ENCODE peak calls at places on chromosome 16, in four cellular contexts. One of them, this sample, is unnamed.

GRCh38 chr16:64950262-64950661 is 171.6 kb downstream of the CDH11 start:
- DNase-seq in H1: no peak
- DNase-seq in HepG2: no peak
- DNase-seq in GM12878: no peak
- DNase-seq in this sample: no peak

GRCh38 chr16:27430923-27431484 is 29.0 kb downstream of the IL21R start:
- DNase-seq in GM12878: no peak
- DNase-seq in H1: no peak
- DNase-seq in HepG2: no peak
- DNase-seq in this sample: no peak

GRCh38 chr16:84143784-84144199 is 1.2 kb downstream of the HSDL1 start:
- DNase-seq in H1: no peak
- DNase-seq in HepG2: no peak
- DNase-seq in GM12878: no peak
- DNase-seq in this sample: no peak

GRCh38 chr16:64167851-64168770 is 953.8 kb downstream of the CDH11 start:
- DNase-seq in HepG2: no peak
- DNase-seq in H1: no peak
- DNase-seq in GM12878: no peak
- DNase-seq in this sample: no peak

GRCh38 chr16:5838071-5838470 is 740.5 kb upstream of the EEF2KMT start:
- DNase-seq in HepG2: no peak
- DNase-seq in H1: no peak
- DNase-seq in GM12878: no peak
- DNase-seq in this sample: no peak

GRCh38 chr16:79767597-79768280 is 167.2 kb upstream of the MAF start:
- DNase-seq in HepG2: peak; percentile 40
- DNase-seq in GM12878: no peak
- DNase-seq in H1: no peak
- DNase-seq in this sample: no peak

GRCh38 chr16:65975049-65975708 is 391.3 kb upstream of the CDH5 start:
- DNase-seq in HepG2: no peak
- DNase-seq in GM12878: no peak
- DNase-seq in H1: no peak
- DNase-seq in this sample: no peak

GRCh38 chr16:12245088-12245922 is 268.8 kb downstream of the SNX29 start:
- DNase-seq in H1: no peak
- DNase-seq in HepG2: no peak
- DNase-seq in GM12878: no peak
- DNase-seq in this sample: no peak

GRCh38 chr16:8931864-8932263 is 31.8 kb downstream of the USP7 start:
- DNase-seq in HepG2: peak; percentile 48
- DNase-seq in GM12878: no peak
- DNase-seq in H1: no peak
- DNase-seq in this sample: peak; percentile 39

GRCh38 chr16:4795181-4795827 is at the start of gene SMIM22:
- DNase-seq in H1: no peak
- DNase-seq in HepG2: no peak
- DNase-seq in GM12878: no peak
- DNase-seq in this sample: no peak

GRCh38 chr16:20849587-20850390 is 43.5 kb downstream of the REXO5 start:
- DNase-seq in GM12878: no peak
- DNase-seq in H1: no peak
- DNase-seq in HepG2: peak; percentile 68
- DNase-seq in this sample: peak; percentile 64

GRCh38 chr16:25124503-25124902 is 13.0 kb downstream of the LCMT1 start:
- DNase-seq in HepG2: no peak
- DNase-seq in GM12878: no peak
- DNase-seq in H1: no peak
- DNase-seq in this sample: no peak

GRCh38 chr16:4415538-4416199 is 727 bp downstream of the CORO7 start:
- DNase-seq in HepG2: peak; percentile 16
- DNase-seq in GM12878: no peak
- DNase-seq in H1: no peak
- DNase-seq in this sample: peak; percentile 37

GRCh38 chr16:28205117-28205899 is 6.5 kb downstream of the XPO6 start:
- DNase-seq in HepG2: no peak
- DNase-seq in GM12878: no peak
- DNase-seq in H1: no peak
- DNase-seq in this sample: no peak

GRCh38 chr16:2770057-2770780 is 6.9 kb downstream of the ELOB start:
- DNase-seq in GM12878: no peak
- DNase-seq in H1: no peak
- DNase-seq in HepG2: no peak
- DNase-seq in this sample: no peak

GRCh38 chr16:87924041-87924851 is 12.1 kb downstream of the CA5A start:
- DNase-seq in GM12878: peak; percentile 16
- DNase-seq in HepG2: no peak
- DNase-seq in H1: no peak
- DNase-seq in this sample: no peak

GRCh38 chr16:56355221-56355620 is 70.1 kb downstream of the AMFR start:
- DNase-seq in H1: no peak
- DNase-seq in HepG2: no peak
- DNase-seq in GM12878: no peak
- DNase-seq in this sample: no peak

GRCh38 chr16:83513006-83513755 is 294.6 kb upstream of the HSBP1 start:
- DNase-seq in H1: no peak
- DNase-seq in GM12878: no peak
- DNase-seq in HepG2: no peak
- DNase-seq in this sample: no peak

GRCh38 chr16:86986809-86987487 is 330.2 kb downstream of the C16orf95 start:
- DNase-seq in HepG2: no peak
- DNase-seq in GM12878: no peak
- DNase-seq in H1: no peak
- DNase-seq in this sample: no peak

GRCh38 chr16:85187886-85188285 is 75.6 kb upstream of the CIBAR2 start:
- DNase-seq in H1: no peak
- DNase-seq in HepG2: no peak
- DNase-seq in GM12878: no peak
- DNase-seq in this sample: no peak

GRCh38 chr16:20865420-20866126 is 34.6 kb downstream of the DCUN1D3 start:
- DNase-seq in HepG2: no peak
- DNase-seq in GM12878: peak; percentile 64
- DNase-seq in H1: no peak
- DNase-seq in this sample: no peak

GRCh38 chr16:48608452-48608851 is 1.5 kb downstream of the N4BP1 start:
- DNase-seq in GM12878: peak; percentile 61
- DNase-seq in HepG2: no peak
- DNase-seq in H1: no peak
- DNase-seq in this sample: no peak

GRCh38 chr16:56871172-56871593 is 6.2 kb downstream of the SLC12A3 start:
- DNase-seq in GM12878: peak; percentile 49
- DNase-seq in H1: no peak
- DNase-seq in HepG2: peak; percentile 31
- DNase-seq in this sample: no peak

GRCh38 chr16:86075488-86075785 is 176.5 kb downstream of the IRF8 start:
- DNase-seq in HepG2: no peak
- DNase-seq in H1: no peak
- DNase-seq in GM12878: no peak
- DNase-seq in this sample: no peak

GRCh38 chr16:66278111-66278531 is 88.4 kb upstream of the CDH5 start:
- DNase-seq in HepG2: no peak
- DNase-seq in H1: no peak
- DNase-seq in GM12878: no peak
- DNase-seq in this sample: no peak

GRCh38 chr16:79437764-79438728 is 162.5 kb downstream of the MAF start:
- DNase-seq in HepG2: no peak
- DNase-seq in H1: no peak
- DNase-seq in GM12878: no peak
- DNase-seq in this sample: no peak

GRCh38 chr16:4194661-4195060 is 47.2 kb downstream of the SRL start:
- DNase-seq in GM12878: no peak
- DNase-seq in H1: no peak
- DNase-seq in HepG2: no peak
- DNase-seq in this sample: no peak

GRCh38 chr16:1919680-1919998 is 1.4 kb upstream of the HS3ST6 start:
- DNase-seq in H1: no peak
- DNase-seq in GM12878: no peak
- DNase-seq in HepG2: no peak
- DNase-seq in this sample: no peak

GRCh38 chr16:82439678-82440293 is 187.0 kb upstream of the CDH13 start:
- DNase-seq in H1: no peak
- DNase-seq in HepG2: peak; percentile 9
- DNase-seq in GM12878: no peak
- DNase-seq in this sample: peak; percentile 36

GRCh38 chr16:65195998-65196397 is 74.1 kb upstream of the CDH11 start:
- DNase-seq in GM12878: no peak
- DNase-seq in HepG2: no peak
- DNase-seq in H1: no peak
- DNase-seq in this sample: no peak

GRCh38 chr16:28596840-28597691 is at the start of gene SULT1A2:
- DNase-seq in HepG2: peak; percentile 83
- DNase-seq in GM12878: no peak
- DNase-seq in H1: no peak
- DNase-seq in this sample: no peak

GRCh38 chr16:70704586-70704985 is 18.7 kb upstream of the MTSS2 start:
- DNase-seq in HepG2: no peak
- DNase-seq in GM12878: no peak
- DNase-seq in H1: no peak
- DNase-seq in this sample: no peak

GRCh38 chr16:17171250-17172143 is 299.3 kb downstream of the XYLT1 start:
- DNase-seq in GM12878: no peak
- DNase-seq in HepG2: peak; percentile 30
- DNase-seq in H1: no peak
- DNase-seq in this sample: no peak

GRCh38 chr16:72910371-72910770 is 137.6 kb downstream of the ZFHX3 start:
- DNase-seq in GM12878: no peak
- DNase-seq in HepG2: no peak
- DNase-seq in H1: no peak
- DNase-seq in this sample: no peak

GRCh38 chr16:52547001-52547833 is at the start of gene TOX3:
- DNase-seq in HepG2: no peak
- DNase-seq in GM12878: no peak
- DNase-seq in H1: no peak
- DNase-seq in this sample: peak; percentile 19

GRCh38 chr16:19748389-19749110 is 30.5 kb downstream of the IQCK start:
- DNase-seq in HepG2: no peak
- DNase-seq in GM12878: no peak
- DNase-seq in H1: no peak
- DNase-seq in this sample: no peak

GRCh38 chr16:30850246-30850645 is 43.6 kb downstream of the BCL7C start:
- DNase-seq in GM12878: no peak
- DNase-seq in HepG2: no peak
- DNase-seq in H1: no peak
- DNase-seq in this sample: no peak

GRCh38 chr16:83330251-83330650 is 477.5 kb upstream of the HSBP1 start:
- DNase-seq in HepG2: no peak
- DNase-seq in H1: no peak
- DNase-seq in GM12878: no peak
- DNase-seq in this sample: no peak

DNA sequence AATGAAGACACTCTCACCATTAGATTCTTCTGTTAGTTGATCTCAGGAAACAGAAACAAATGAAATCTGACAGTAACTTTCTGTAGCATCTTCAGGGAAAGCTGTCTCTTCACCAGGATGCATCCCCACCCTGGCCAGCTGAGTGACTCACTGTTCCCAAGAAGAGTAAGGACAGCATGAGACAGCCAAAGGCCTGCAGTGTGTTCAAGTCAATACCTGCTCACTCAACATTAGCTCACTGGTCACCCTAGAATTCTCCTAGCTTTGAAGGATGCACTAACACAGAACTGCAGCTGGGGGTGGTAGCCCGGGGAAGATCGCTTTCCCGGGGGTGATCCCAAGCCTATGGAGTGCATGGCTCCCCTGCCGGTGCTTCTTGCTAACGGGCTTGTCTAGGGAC is 28.2 kb upstream of the CLEC18B start:
- DNase-seq in GM12878: no peak
- DNase-seq in H1: no peak
- DNase-seq in HepG2: no peak
- DNase-seq in this sample: no peak
- TF ChIP-seq SUZ12 in GM12878: no peak
- TF ChIP-seq SUZ12 in H1: no peak
- TF ChIP-seq SUZ12 in HepG2: no peak
- TF ChIP-seq SUZ12 in this sample: no peak

DNA sequence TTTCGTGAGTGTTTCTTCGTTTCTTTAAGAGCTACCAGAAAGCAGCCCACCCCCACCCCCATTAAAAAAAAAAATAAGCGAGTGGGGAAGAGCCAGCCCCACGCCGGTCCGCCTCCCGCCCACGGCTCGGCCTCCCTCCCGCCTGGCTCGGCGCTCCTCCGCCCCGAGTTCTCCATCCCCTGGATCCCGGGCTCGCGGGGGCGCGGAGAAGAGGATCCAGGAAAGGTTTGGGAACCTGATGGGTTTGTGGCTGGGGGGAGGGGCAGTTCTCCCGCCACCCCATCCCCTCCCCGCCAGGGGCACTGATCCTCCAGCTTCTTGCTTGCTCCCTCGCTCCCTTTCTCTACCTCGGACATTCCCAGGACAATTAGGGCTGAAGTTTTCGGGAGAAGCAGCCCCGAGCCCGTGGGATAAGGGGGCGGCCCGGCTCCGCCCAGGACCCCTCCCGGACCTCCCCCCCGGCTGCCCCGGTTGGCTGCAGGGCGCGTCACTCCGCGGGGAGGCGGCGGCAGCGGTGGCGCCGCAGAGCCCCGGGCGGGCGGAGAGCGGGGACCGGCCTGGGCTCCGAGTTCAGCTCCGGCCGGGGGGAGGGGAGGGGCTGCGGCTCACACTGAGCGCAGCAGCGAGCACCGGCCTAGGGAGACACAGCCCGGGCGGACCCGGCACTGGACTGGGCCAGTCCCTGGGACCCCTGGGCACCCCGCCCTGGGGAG is 1.0 kb upstream of the SALL1 start:
- DNase-seq in H1: peak; percentile 77
- DNase-seq in HepG2: peak; percentile 79
- DNase-seq in GM12878: no peak
- DNase-seq in this sample: peak; percentile 81
- TF ChIP-seq SP1 in H1: peak; percentile 71
- TF ChIP-seq SP1 in HepG2: peak; percentile 82
- TF ChIP-seq SP1 in GM12878: no peak
- TF ChIP-seq SP1 in this sample: no peak

GRCh38 chr16:67878232-67878631 is 5.4 kb downstream of the EDC4 start:
- DNase-seq in HepG2: no peak
- DNase-seq in GM12878: no peak
- DNase-seq in H1: no peak
- DNase-seq in this sample: no peak

GRCh38 chr16:67878846-67879245 is 5.8 kb upstream of the NRN1L start:
- DNase-seq in HepG2: no peak
- DNase-seq in H1: no peak
- DNase-seq in GM12878: no peak
- DNase-seq in this sample: no peak

GRCh38 chr16:67880584-67880983 is 4.1 kb upstream of the NRN1L start:
- DNase-seq in H1: no peak
- DNase-seq in HepG2: no peak
- DNase-seq in GM12878: no peak
- DNase-seq in this sample: no peak

GRCh38 chr16:67879936-67880335 is 4.7 kb upstream of the NRN1L start:
- DNase-seq in HepG2: no peak
- DNase-seq in GM12878: no peak
- DNase-seq in H1: no peak
- DNase-seq in this sample: no peak

GRCh38 chr16:67879462-67879861 is 5.2 kb upstream of the NRN1L start:
- DNase-seq in GM12878: no peak
- DNase-seq in H1: no peak
- DNase-seq in HepG2: no peak
- DNase-seq in this sample: no peak
- TF ChIP-seq SUZ12 in GM12878: no peak
- TF ChIP-seq SUZ12 in H1: no peak
- TF ChIP-seq SUZ12 in HepG2: no peak
- TF ChIP-seq SUZ12 in this sample: no peak

GRCh38 chr16:29729116-29729521 is 16.7 kb downstream of the C16orf54 start:
- DNase-seq in HepG2: peak; percentile 71
- DNase-seq in H1: no peak
- DNase-seq in GM12878: no peak
- DNase-seq in this sample: peak; percentile 67
- TF ChIP-seq SP1 in HepG2: no peak
- TF ChIP-seq SP1 in H1: no peak
- TF ChIP-seq SP1 in GM12878: no peak
- TF ChIP-seq SP1 in this sample: no peak